ENCODE peak calls at places on chromosome 4, in nine cellular contexts. L, A, V, G, F, W, T, X and K are unnamed samples.

GRCh38 chr4:108433832-108434231 is 186.5 kb upstream of the RPL34 start:
- DNase-seq in W (no peak), L (no peak), T (no peak), A (no peak), G (no peak), F (no peak), V (no peak), X (no peak), K (no peak)

GRCh38 chr4:139153411-139154133 is 23.4 kb downstream of the ELF2 start:
- DNase-seq in W (no peak), L (no peak), T (no peak), F (no peak), A (no peak), V (no peak), G (no peak), X (no peak), K (no peak)

GRCh38 chr4:114284629-114285028 is 305.2 kb upstream of the ARSJ start:
- DNase-seq in G (no peak), T (no peak), F (no peak), L (no peak), A (no peak), V (no peak), W (no peak), X (no peak), K (no peak)

GRCh38 chr4:25320374-25321172 is 8.0 kb downstream of the ZCCHC4 start:
- DNase-seq in V (no peak), G (no peak), T (no peak), W (no peak), A (peak; percentile 12), F (no peak), X (peak; percentile 50), L (no peak), K (no peak)

GRCh38 chr4:111494471-111494870 is 650.8 kb upstream of the FAM241A start:
- DNase-seq in T (no peak), G (no peak), X (no peak), V (no peak), F (no peak), L (no peak), W (no peak), A (no peak), K (no peak)

GRCh38 chr4:71009796-71010588 is 16.5 kb downstream of the DCK start:
- DNase-seq in V (peak; percentile 61), A (peak; percentile 26), T (no peak), L (no peak), G (no peak), X (peak; percentile 57), F (no peak), W (no peak), K (no peak)

GRCh38 chr4:88927420-88927819 is 129.6 kb downstream of the FAM13A start:
- DNase-seq in T (no peak), G (no peak), A (no peak), L (no peak), W (no peak), F (no peak), X (no peak), V (no peak), K (no peak)

GRCh38 chr4:124632439-124632838 is 80.1 kb downstream of the ANKRD50 start:
- DNase-seq in A (no peak), L (no peak), G (no peak), T (no peak), F (no peak), W (no peak), V (no peak), X (no peak), K (no peak)

GRCh38 chr4:159009521-159009920 is 93.4 kb upstream of the RAPGEF2 start:
- DNase-seq in T (no peak), G (no peak), X (no peak), V (no peak), L (no peak), A (no peak), F (no peak), W (no peak), K (no peak)

GRCh38 chr4:158410272-158410671 is 111.4 kb upstream of the RXFP1 start:
- DNase-seq in X (no peak), V (no peak), A (no peak), F (no peak), W (no peak), T (no peak), L (no peak), G (no peak), K (no peak)

GRCh38 chr4:149781150-149781549 is 34.5 kb downstream of the IQCM start:
- DNase-seq in X (no peak), T (no peak), V (no peak), L (no peak), G (no peak), W (no peak), F (no peak), A (no peak), K (no peak)

GRCh38 chr4:138911903-138912713 is 103.5 kb upstream of the NOCT start:
- DNase-seq in F (no peak), V (no peak), W (no peak), A (peak; percentile 23), X (no peak), L (no peak), T (no peak), G (no peak), K (no peak)

GRCh38 chr4:4677825-4678522 is 136.1 kb upstream of the STX18 start:
- DNase-seq in A (no peak), T (no peak), F (no peak), W (peak; percentile 66), X (no peak), V (peak; percentile 38), L (no peak), G (no peak), K (no peak)

GRCh38 chr4:74096265-74096980 is 2.6 kb downstream of the CXCL2 start:
- DNase-seq in W (no peak), F (no peak), T (no peak), X (no peak), G (no peak), A (no peak), V (no peak), L (no peak), K (no peak)

GRCh38 chr4:76654084-76654483 is 219.1 kb downstream of the SHROOM3 start:
- DNase-seq in W (no peak), L (no peak), T (no peak), V (no peak), F (no peak), A (no peak), X (no peak), G (no peak), K (no peak)

GRCh38 chr4:57051100-57051499 is 59.1 kb downstream of the IGFBP7 start:
- DNase-seq in A (no peak), T (no peak), G (no peak), L (no peak), V (no peak), W (no peak), F (no peak), X (no peak), K (no peak)

GRCh38 chr4:161728929-161729328 is 434.9 kb downstream of the FSTL5 start:
- DNase-seq in F (no peak), V (no peak), X (no peak), A (no peak), W (no peak), T (no peak), L (no peak), G (no peak), K (no peak)
- TF ChIP-seq CTCF in F (no peak), V (no peak), X (no peak), A (no peak), W (no peak), T (no peak), L (no peak), G (no peak), K (no peak)

DNA sequence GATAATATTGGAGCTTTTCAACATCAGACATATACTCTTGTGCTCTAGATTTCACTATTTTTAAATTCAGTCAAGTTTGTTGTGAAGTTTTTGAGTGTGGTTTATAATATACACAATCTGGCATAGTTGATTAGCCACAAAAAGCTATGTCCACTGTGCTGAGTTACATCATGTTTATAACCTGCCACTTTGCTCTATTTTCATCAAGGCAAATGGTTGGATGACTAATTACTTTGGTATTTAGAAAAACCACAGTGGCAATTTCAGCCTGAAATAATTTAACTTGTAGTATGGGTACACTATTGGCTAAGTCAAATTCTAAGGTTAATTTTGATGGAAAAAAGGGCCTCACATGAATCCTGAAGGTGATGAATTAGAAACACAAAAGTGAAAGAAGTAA is 262.6 kb downstream of the C4orf33 start:
- DNase-seq in L (no peak), X (no peak), F (no peak), V (no peak), G (no peak), W (no peak), A (no peak), T (no peak), K (no peak)
- TF ChIP-seq CTCF in L (no peak), X (no peak), F (no peak), V (no peak), G (no peak), W (no peak), A (no peak), T (no peak), K (no peak)

DNA sequence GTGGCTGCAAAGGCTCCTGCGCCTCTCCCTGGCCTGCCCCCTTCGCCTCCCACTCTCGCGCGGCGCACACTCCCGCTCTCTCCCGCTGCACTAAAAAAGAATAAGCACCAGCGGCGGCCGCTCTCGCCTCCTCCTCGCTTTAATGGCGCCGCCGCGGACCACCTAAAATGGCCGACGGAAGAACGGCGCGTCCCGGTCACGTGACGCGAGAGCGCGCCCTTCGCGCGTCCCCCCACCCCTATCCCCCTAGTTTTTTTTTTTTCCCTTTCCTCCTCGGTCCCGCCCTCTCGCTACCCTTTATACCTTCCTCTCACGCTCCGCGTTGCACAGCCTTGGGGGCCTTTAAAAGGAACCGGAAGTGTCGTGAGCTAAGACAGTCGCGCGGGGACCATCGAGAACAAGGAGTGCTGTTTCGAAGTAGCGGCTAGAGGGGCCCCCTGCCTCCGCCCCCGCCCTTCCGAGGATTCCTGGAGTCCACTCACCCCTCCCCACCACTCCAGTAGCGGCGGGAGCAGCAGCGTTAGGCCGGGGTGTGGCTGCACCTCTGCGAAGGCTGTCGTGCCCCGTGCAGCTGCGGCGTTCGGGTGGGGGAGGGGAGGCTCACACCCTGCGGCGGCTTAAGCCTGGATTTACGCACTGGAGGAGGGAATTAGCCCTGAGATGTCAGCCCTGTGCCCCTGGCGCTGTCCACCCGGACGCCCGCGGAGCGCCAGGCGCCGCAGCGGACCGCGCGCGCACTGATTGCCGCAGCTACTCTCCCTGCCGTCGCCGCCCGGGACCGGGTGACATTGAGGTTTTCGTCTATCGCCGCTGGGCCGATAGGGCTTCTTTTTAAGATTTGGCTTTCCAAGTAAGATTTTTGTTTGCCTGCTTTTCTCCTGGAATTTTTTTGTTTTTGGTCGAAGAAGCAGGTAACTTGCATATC is at the start of gene HNRNPD:
- DNase-seq in A (peak; percentile 78), F (peak; percentile 97), W (peak; percentile 96), X (peak; percentile 97), G (peak; percentile 96), V (peak; percentile 100), T (peak; percentile 94), L (peak; percentile 94), K (peak; percentile 66)
- TF ChIP-seq CTCF in A (no peak), F (no peak), W (peak; percentile 17), X (no peak), G (no peak), V (no peak), T (no peak), L (no peak), K (no peak)

DNA sequence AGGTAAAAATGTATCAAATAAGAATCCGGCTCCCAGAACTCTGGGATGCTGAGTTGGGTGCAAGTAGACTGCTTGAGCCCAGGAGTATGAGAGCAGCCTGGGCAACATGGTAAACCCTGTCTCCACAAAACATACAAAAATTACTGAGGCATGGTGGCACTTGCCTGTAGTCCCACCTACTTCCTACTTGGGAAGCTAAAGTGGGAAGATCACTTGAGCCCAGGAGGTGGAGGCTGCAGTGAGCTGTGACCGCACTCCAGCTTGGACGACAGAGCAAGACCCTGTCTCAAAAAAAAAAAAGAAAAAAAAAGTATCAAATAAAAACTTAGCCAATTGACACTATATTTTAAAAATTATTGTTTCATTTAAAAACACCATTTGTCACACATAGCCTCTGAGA is 84.4 kb downstream of the FBXW7 start:
- DNase-seq in A (no peak), L (no peak), V (no peak), T (no peak), F (no peak), X (no peak), W (no peak), G (no peak), K (no peak)
- TF ChIP-seq CTCF in A (no peak), L (no peak), V (no peak), T (no peak), F (no peak), X (no peak), W (no peak), G (no peak), K (no peak)